ENCODE peak calls at places on chromosome 7, in ten cellular contexts. One of them, this sample, is unnamed.

GRCh38 chr7:24158976-24159375 is 125.0 kb upstream of the NPY start:
- DNase-seq in GM06990: no peak
- DNase-seq in GM23338: no peak
- DNase-seq in omental fat pad: no peak
- DNase-seq in B cell: no peak
- DNase-seq in kidney epithelial cell: no peak
- DNase-seq in AG09309: peak; percentile 2
- DNase-seq in breast epithelium: no peak
- DNase-seq in uterus: no peak
- DNase-seq in transverse colon: no peak
- DNase-seq in this sample: no peak

GRCh38 chr7:152664636-152665035 is 11.3 kb downstream of the XRCC2 start:
- DNase-seq in AG09309: no peak
- DNase-seq in kidney epithelial cell: no peak
- DNase-seq in transverse colon: no peak
- DNase-seq in GM23338: no peak
- DNase-seq in breast epithelium: no peak
- DNase-seq in omental fat pad: no peak
- DNase-seq in uterus: no peak
- DNase-seq in GM06990: no peak
- DNase-seq in B cell: no peak
- DNase-seq in this sample: no peak

GRCh38 chr7:29106128-29106988 is 40.0 kb downstream of the CPVL start:
- DNase-seq in AG09309: peak; percentile 37
- DNase-seq in kidney epithelial cell: no peak
- DNase-seq in breast epithelium: peak; percentile 52
- DNase-seq in transverse colon: no peak
- DNase-seq in GM06990: peak; percentile 5
- DNase-seq in uterus: peak; percentile 33
- DNase-seq in omental fat pad: no peak
- DNase-seq in B cell: no peak
- DNase-seq in GM23338: peak; percentile 87
- DNase-seq in this sample: no peak

GRCh38 chr7:24601600-24601999 is 28.3 kb downstream of the PALS2 start:
- DNase-seq in omental fat pad: no peak
- DNase-seq in transverse colon: no peak
- DNase-seq in uterus: no peak
- DNase-seq in AG09309: no peak
- DNase-seq in GM06990: no peak
- DNase-seq in breast epithelium: no peak
- DNase-seq in GM23338: no peak
- DNase-seq in B cell: no peak
- DNase-seq in kidney epithelial cell: no peak
- DNase-seq in this sample: no peak

GRCh38 chr7:151744051-151744580 is 132.8 kb downstream of the PRKAG2 start:
- DNase-seq in breast epithelium: no peak
- DNase-seq in AG09309: no peak
- DNase-seq in GM23338: no peak
- DNase-seq in GM06990: no peak
- DNase-seq in omental fat pad: no peak
- DNase-seq in B cell: no peak
- DNase-seq in transverse colon: no peak
- DNase-seq in uterus: no peak
- DNase-seq in kidney epithelial cell: no peak
- DNase-seq in this sample: no peak

GRCh38 chr7:37128644-37129043 is 320.0 kb downstream of the ELMO1 start:
- DNase-seq in kidney epithelial cell: no peak
- DNase-seq in B cell: no peak
- DNase-seq in breast epithelium: no peak
- DNase-seq in AG09309: no peak
- DNase-seq in GM23338: no peak
- DNase-seq in omental fat pad: no peak
- DNase-seq in transverse colon: no peak
- DNase-seq in uterus: no peak
- DNase-seq in GM06990: no peak
- DNase-seq in this sample: no peak

GRCh38 chr7:107078517-107078966 is 34.0 kb downstream of the PRKAR2B start:
- DNase-seq in GM06990: no peak
- DNase-seq in breast epithelium: no peak
- DNase-seq in kidney epithelial cell: peak; percentile 31
- DNase-seq in omental fat pad: no peak
- DNase-seq in B cell: no peak
- DNase-seq in GM23338: no peak
- DNase-seq in AG09309: no peak
- DNase-seq in transverse colon: no peak
- DNase-seq in uterus: no peak
- DNase-seq in this sample: no peak

GRCh38 chr7:6571160-6571779 is 6.0 kb upstream of the ZDHHC4 start:
- DNase-seq in breast epithelium: no peak
- DNase-seq in kidney epithelial cell: no peak
- DNase-seq in uterus: no peak
- DNase-seq in transverse colon: no peak
- DNase-seq in GM23338: no peak
- DNase-seq in GM06990: no peak
- DNase-seq in AG09309: no peak
- DNase-seq in B cell: no peak
- DNase-seq in omental fat pad: no peak
- DNase-seq in this sample: no peak

GRCh38 chr7:2321020-2321419 is 6.8 kb upstream of the SNX8 start:
- DNase-seq in GM23338: peak; percentile 72
- DNase-seq in kidney epithelial cell: no peak
- DNase-seq in uterus: no peak
- DNase-seq in breast epithelium: no peak
- DNase-seq in B cell: no peak
- DNase-seq in omental fat pad: no peak
- DNase-seq in AG09309: no peak
- DNase-seq in GM06990: no peak
- DNase-seq in transverse colon: no peak
- DNase-seq in this sample: no peak

GRCh38 chr7:45223728-45224630 is 66.4 kb downstream of the RAMP3 start:
- DNase-seq in B cell: no peak
- DNase-seq in GM23338: no peak
- DNase-seq in kidney epithelial cell: no peak
- DNase-seq in breast epithelium: no peak
- DNase-seq in AG09309: no peak
- DNase-seq in transverse colon: no peak
- DNase-seq in omental fat pad: no peak
- DNase-seq in GM06990: no peak
- DNase-seq in uterus: no peak
- DNase-seq in this sample: no peak

GRCh38 chr7:12389089-12389700 is 14.5 kb downstream of the VWDE start:
- DNase-seq in GM23338: peak; percentile 94
- DNase-seq in breast epithelium: no peak
- DNase-seq in uterus: no peak
- DNase-seq in kidney epithelial cell: peak; percentile 25
- DNase-seq in B cell: no peak
- DNase-seq in GM06990: no peak
- DNase-seq in AG09309: peak; percentile 23
- DNase-seq in transverse colon: peak; percentile 26
- DNase-seq in omental fat pad: no peak
- DNase-seq in this sample: no peak

GRCh38 chr7:74656911-74657691 is 417 bp upstream of the GTF2I start:
- DNase-seq in GM23338: peak; percentile 99
- DNase-seq in breast epithelium: peak; percentile 95
- DNase-seq in uterus: peak; percentile 98
- DNase-seq in AG09309: peak; percentile 74
- DNase-seq in GM06990: peak; percentile 98
- DNase-seq in kidney epithelial cell: peak; percentile 63
- DNase-seq in transverse colon: peak; percentile 99
- DNase-seq in omental fat pad: peak; percentile 90
- DNase-seq in B cell: peak; percentile 94
- DNase-seq in this sample: peak; percentile 97
- TF ChIP-seq CTCF in GM23338: no peak
- TF ChIP-seq CTCF in breast epithelium: no peak
- TF ChIP-seq CTCF in uterus: peak; percentile 13
- TF ChIP-seq CTCF in AG09309: no peak
- TF ChIP-seq CTCF in GM06990: peak; percentile 4
- TF ChIP-seq CTCF in kidney epithelial cell: peak; percentile 15
- TF ChIP-seq CTCF in transverse colon: peak; percentile 22
- TF ChIP-seq CTCF in omental fat pad: no peak
- TF ChIP-seq CTCF in B cell: no peak
- TF ChIP-seq CTCF in this sample: no peak

GRCh38 chr7:117153016-117153415 is 169.8 kb downstream of the WNT2 start:
- DNase-seq in GM23338: no peak
- DNase-seq in B cell: no peak
- DNase-seq in kidney epithelial cell: no peak
- DNase-seq in uterus: no peak
- DNase-seq in GM06990: no peak
- DNase-seq in AG09309: no peak
- DNase-seq in omental fat pad: no peak
- DNase-seq in breast epithelium: no peak
- DNase-seq in transverse colon: no peak
- DNase-seq in this sample: no peak

GRCh38 chr7:117154721-117155120 is 168.1 kb downstream of the WNT2 start:
- DNase-seq in transverse colon: no peak
- DNase-seq in omental fat pad: no peak
- DNase-seq in GM23338: no peak
- DNase-seq in kidney epithelial cell: no peak
- DNase-seq in breast epithelium: no peak
- DNase-seq in uterus: no peak
- DNase-seq in AG09309: no peak
- DNase-seq in GM06990: no peak
- DNase-seq in B cell: no peak
- DNase-seq in this sample: no peak

GRCh38 chr7:117155694-117156093 is 167.2 kb downstream of the WNT2 start:
- DNase-seq in uterus: no peak
- DNase-seq in B cell: no peak
- DNase-seq in GM23338: no peak
- DNase-seq in AG09309: no peak
- DNase-seq in transverse colon: no peak
- DNase-seq in breast epithelium: no peak
- DNase-seq in kidney epithelial cell: no peak
- DNase-seq in GM06990: no peak
- DNase-seq in omental fat pad: no peak
- DNase-seq in this sample: no peak

GRCh38 chr7:117149692-117150091 is 173.2 kb downstream of the WNT2 start:
- DNase-seq in transverse colon: no peak
- DNase-seq in GM23338: no peak
- DNase-seq in AG09309: no peak
- DNase-seq in GM06990: no peak
- DNase-seq in breast epithelium: no peak
- DNase-seq in kidney epithelial cell: no peak
- DNase-seq in B cell: no peak
- DNase-seq in omental fat pad: no peak
- DNase-seq in uterus: no peak
- DNase-seq in this sample: no peak

GRCh38 chr7:117152213-117153007 is 170.4 kb downstream of the WNT2 start:
- DNase-seq in kidney epithelial cell: no peak
- DNase-seq in omental fat pad: no peak
- DNase-seq in uterus: no peak
- DNase-seq in AG09309: no peak
- DNase-seq in GM06990: no peak
- DNase-seq in B cell: no peak
- DNase-seq in breast epithelium: no peak
- DNase-seq in transverse colon: no peak
- DNase-seq in GM23338: no peak
- DNase-seq in this sample: no peak
- TF ChIP-seq CTCF in kidney epithelial cell: no peak
- TF ChIP-seq CTCF in omental fat pad: no peak
- TF ChIP-seq CTCF in uterus: no peak
- TF ChIP-seq CTCF in AG09309: no peak
- TF ChIP-seq CTCF in GM06990: no peak
- TF ChIP-seq CTCF in B cell: no peak
- TF ChIP-seq CTCF in breast epithelium: no peak
- TF ChIP-seq CTCF in transverse colon: no peak
- TF ChIP-seq CTCF in GM23338: no peak
- TF ChIP-seq CTCF in this sample: no peak

DNA sequence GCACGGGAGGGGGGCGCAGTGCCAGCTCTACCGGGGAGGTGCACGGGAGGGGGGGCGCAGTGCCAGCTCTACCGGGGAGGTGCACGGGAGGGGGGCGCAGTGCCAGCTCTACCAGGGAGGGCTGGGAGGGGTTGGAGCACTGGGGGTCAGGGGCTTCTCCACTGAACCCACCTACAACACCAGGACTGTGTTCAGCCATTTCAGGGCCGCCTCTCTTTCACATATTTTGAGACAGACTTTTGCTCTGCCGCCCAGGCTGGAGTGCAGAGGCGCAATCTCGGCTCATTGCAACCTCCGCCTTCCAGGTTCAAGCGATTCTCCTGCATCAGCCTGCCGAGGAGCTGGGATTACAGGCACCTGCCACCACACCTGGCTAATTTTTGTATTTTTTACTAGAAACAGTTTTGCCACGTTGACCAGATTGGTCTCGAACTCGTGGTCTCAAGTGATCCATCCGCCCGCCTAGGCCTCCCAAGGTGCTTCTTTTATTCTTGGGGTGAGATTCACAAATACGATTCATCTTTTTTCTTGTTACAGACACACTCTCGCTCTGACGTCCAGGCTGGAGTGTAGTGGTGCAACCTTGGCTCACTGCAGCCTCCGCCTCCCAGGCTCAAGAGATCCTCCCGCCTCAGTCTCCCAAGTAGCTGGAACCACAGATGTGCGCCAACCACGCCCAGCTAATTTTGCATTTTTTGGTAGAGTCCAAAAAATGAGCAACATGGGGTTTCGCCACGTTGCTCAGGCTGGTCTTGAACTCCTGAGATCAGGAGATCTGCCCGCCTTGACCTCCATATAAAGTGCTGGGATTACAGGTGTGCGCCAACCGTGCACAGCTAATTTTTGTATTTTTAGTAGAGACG is 37.0 kb downstream of the ADAP1 start:
- DNase-seq in transverse colon: peak; percentile 13
- DNase-seq in breast epithelium: no peak
- DNase-seq in omental fat pad: no peak
- DNase-seq in kidney epithelial cell: no peak
- DNase-seq in GM06990: no peak
- DNase-seq in GM23338: no peak
- DNase-seq in B cell: no peak
- DNase-seq in uterus: no peak
- DNase-seq in AG09309: no peak
- DNase-seq in this sample: peak; percentile 57
- TF ChIP-seq CTCF in transverse colon: no peak
- TF ChIP-seq CTCF in breast epithelium: no peak
- TF ChIP-seq CTCF in omental fat pad: no peak
- TF ChIP-seq CTCF in kidney epithelial cell: no peak
- TF ChIP-seq CTCF in GM06990: no peak
- TF ChIP-seq CTCF in GM23338: no peak
- TF ChIP-seq CTCF in B cell: no peak
- TF ChIP-seq CTCF in uterus: no peak
- TF ChIP-seq CTCF in AG09309: no peak
- TF ChIP-seq CTCF in this sample: no peak

DNA sequence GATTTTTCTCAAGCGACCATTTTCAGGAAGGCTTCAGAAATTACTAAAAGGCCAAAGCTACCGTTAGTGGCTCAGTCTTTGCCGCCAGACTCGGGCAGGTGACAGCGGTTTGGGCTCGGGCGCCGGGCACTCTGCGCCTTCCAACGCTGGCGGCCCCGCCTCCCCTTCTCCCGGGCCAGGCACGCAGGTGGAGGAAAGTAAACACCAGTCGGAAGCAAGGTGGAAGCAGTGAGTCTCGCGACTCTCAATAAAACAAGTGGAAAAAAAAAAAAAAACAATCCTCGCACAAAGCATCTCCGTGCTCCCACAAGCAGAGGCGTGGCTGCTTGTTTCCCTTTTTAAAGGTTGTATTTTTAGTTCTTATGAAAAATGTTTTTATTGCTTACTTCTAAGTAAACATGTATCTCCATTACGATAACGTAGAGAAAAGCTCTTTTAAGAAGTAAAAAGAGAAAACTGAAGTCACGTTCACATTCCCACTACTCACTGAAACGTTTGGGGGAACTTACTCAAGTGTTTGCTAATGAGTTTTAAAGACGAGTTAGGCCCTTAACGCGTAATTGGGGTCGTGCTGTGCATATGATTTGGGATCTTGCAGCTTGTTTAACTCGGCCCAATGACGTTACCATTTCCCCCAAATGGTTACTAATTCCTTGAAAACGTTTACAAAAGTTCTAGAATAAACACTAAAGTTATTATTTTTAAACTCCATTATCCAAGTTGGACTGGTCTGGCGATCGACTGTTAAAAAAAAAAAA is 904 bp downstream of the CDCA7L start:
- DNase-seq in AG09309: no peak
- DNase-seq in transverse colon: peak; percentile 76
- DNase-seq in omental fat pad: no peak
- DNase-seq in B cell: peak; percentile 55
- DNase-seq in kidney epithelial cell: no peak
- DNase-seq in GM06990: peak; percentile 52
- DNase-seq in uterus: no peak
- DNase-seq in GM23338: peak; percentile 86
- DNase-seq in breast epithelium: peak; percentile 55
- DNase-seq in this sample: no peak
- TF ChIP-seq CTCF in AG09309: no peak
- TF ChIP-seq CTCF in transverse colon: no peak
- TF ChIP-seq CTCF in omental fat pad: no peak
- TF ChIP-seq CTCF in B cell: no peak
- TF ChIP-seq CTCF in kidney epithelial cell: no peak
- TF ChIP-seq CTCF in GM06990: no peak
- TF ChIP-seq CTCF in uterus: no peak
- TF ChIP-seq CTCF in GM23338: no peak
- TF ChIP-seq CTCF in breast epithelium: no peak
- TF ChIP-seq CTCF in this sample: no peak

This sample was measured in lower leg skin.